ENCODE peak calls at places on chromosome 6, in eight cellular contexts. One of them, this sample, is unnamed.

GRCh38 chr6:10453596-10453995 is 38.7 kb upstream of the TFAP2A start:
- DNase-seq in naive thymus-derived CD4-positive, alpha-beta T cell: no peak
- DNase-seq in cardiac muscle cell: no peak
- DNase-seq in CD8-positive, alpha-beta memory T cell: no peak
- DNase-seq in choroid plexus epithelial cell: no peak
- DNase-seq in hypothalamus: no peak
- DNase-seq in uterus: no peak
- DNase-seq in NCI-H2227 treated with DMSO at 0.1 percent for 48 hours: no peak
- DNase-seq in this sample: no peak

GRCh38 chr6:155417454-155417853 is 38.2 kb downstream of the NOX3 start:
- DNase-seq in CD8-positive, alpha-beta memory T cell: no peak
- DNase-seq in NCI-H2227 treated with DMSO at 0.1 percent for 48 hours: no peak
- DNase-seq in hypothalamus: no peak
- DNase-seq in naive thymus-derived CD4-positive, alpha-beta T cell: no peak
- DNase-seq in uterus: no peak
- DNase-seq in choroid plexus epithelial cell: peak; percentile 31
- DNase-seq in cardiac muscle cell: no peak
- DNase-seq in this sample: no peak

GRCh38 chr6:2440516-2440915 is 195.1 kb upstream of the GMDS start:
- DNase-seq in CD8-positive, alpha-beta memory T cell: no peak
- DNase-seq in choroid plexus epithelial cell: no peak
- DNase-seq in cardiac muscle cell: no peak
- DNase-seq in hypothalamus: no peak
- DNase-seq in NCI-H2227 treated with DMSO at 0.1 percent for 48 hours: no peak
- DNase-seq in naive thymus-derived CD4-positive, alpha-beta T cell: no peak
- DNase-seq in uterus: no peak
- DNase-seq in this sample: no peak

GRCh38 chr6:90284745-90285481 is 11.7 kb downstream of the BACH2 start:
- DNase-seq in CD8-positive, alpha-beta memory T cell: no peak
- DNase-seq in NCI-H2227 treated with DMSO at 0.1 percent for 48 hours: no peak
- DNase-seq in cardiac muscle cell: no peak
- DNase-seq in naive thymus-derived CD4-positive, alpha-beta T cell: no peak
- DNase-seq in choroid plexus epithelial cell: peak; percentile 68
- DNase-seq in uterus: no peak
- DNase-seq in hypothalamus: no peak
- DNase-seq in this sample: peak; percentile 43

GRCh38 chr6:88814909-88815308 is 148.5 kb downstream of the RNGTT start:
- DNase-seq in uterus: no peak
- DNase-seq in hypothalamus: no peak
- DNase-seq in naive thymus-derived CD4-positive, alpha-beta T cell: no peak
- DNase-seq in CD8-positive, alpha-beta memory T cell: no peak
- DNase-seq in NCI-H2227 treated with DMSO at 0.1 percent for 48 hours: no peak
- DNase-seq in choroid plexus epithelial cell: no peak
- DNase-seq in cardiac muscle cell: no peak
- DNase-seq in this sample: no peak

GRCh38 chr6:83038246-83038645 is 27.4 kb downstream of the UBE3D start:
- DNase-seq in hypothalamus: no peak
- DNase-seq in naive thymus-derived CD4-positive, alpha-beta T cell: no peak
- DNase-seq in choroid plexus epithelial cell: no peak
- DNase-seq in NCI-H2227 treated with DMSO at 0.1 percent for 48 hours: no peak
- DNase-seq in uterus: no peak
- DNase-seq in CD8-positive, alpha-beta memory T cell: no peak
- DNase-seq in cardiac muscle cell: no peak
- DNase-seq in this sample: no peak

GRCh38 chr6:151029976-151030375 is 164.5 kb downstream of the MTHFD1L start:
- DNase-seq in CD8-positive, alpha-beta memory T cell: no peak
- DNase-seq in naive thymus-derived CD4-positive, alpha-beta T cell: no peak
- DNase-seq in cardiac muscle cell: no peak
- DNase-seq in uterus: no peak
- DNase-seq in hypothalamus: no peak
- DNase-seq in NCI-H2227 treated with DMSO at 0.1 percent for 48 hours: no peak
- DNase-seq in choroid plexus epithelial cell: no peak
- DNase-seq in this sample: no peak

GRCh38 chr6:158943380-158944032 is 56.5 kb downstream of the RSPH3 start:
- DNase-seq in naive thymus-derived CD4-positive, alpha-beta T cell: no peak
- DNase-seq in CD8-positive, alpha-beta memory T cell: no peak
- DNase-seq in hypothalamus: no peak
- DNase-seq in NCI-H2227 treated with DMSO at 0.1 percent for 48 hours: no peak
- DNase-seq in choroid plexus epithelial cell: no peak
- DNase-seq in uterus: no peak
- DNase-seq in cardiac muscle cell: no peak
- DNase-seq in this sample: no peak

GRCh38 chr6:36759177-36759757 is 61.6 kb downstream of the RAB44 start:
- DNase-seq in CD8-positive, alpha-beta memory T cell: peak; percentile 75
- DNase-seq in choroid plexus epithelial cell: peak; percentile 83
- DNase-seq in naive thymus-derived CD4-positive, alpha-beta T cell: peak; percentile 79
- DNase-seq in hypothalamus: peak; percentile 61
- DNase-seq in cardiac muscle cell: peak; percentile 84
- DNase-seq in uterus: peak; percentile 82
- DNase-seq in NCI-H2227 treated with DMSO at 0.1 percent for 48 hours: peak; percentile 70
- DNase-seq in this sample: peak; percentile 86

GRCh38 chr6:113881473-113881980 is 24.4 kb downstream of the MARCKS start:
- DNase-seq in NCI-H2227 treated with DMSO at 0.1 percent for 48 hours: no peak
- DNase-seq in uterus: no peak
- DNase-seq in choroid plexus epithelial cell: no peak
- DNase-seq in hypothalamus: no peak
- DNase-seq in CD8-positive, alpha-beta memory T cell: no peak
- DNase-seq in cardiac muscle cell: no peak
- DNase-seq in naive thymus-derived CD4-positive, alpha-beta T cell: no peak
- DNase-seq in this sample: no peak

GRCh38 chr6:116667620-116668019 is 946 bp downstream of the ZUP1 start:
- DNase-seq in NCI-H2227 treated with DMSO at 0.1 percent for 48 hours: no peak
- DNase-seq in choroid plexus epithelial cell: no peak
- DNase-seq in uterus: no peak
- DNase-seq in cardiac muscle cell: no peak
- DNase-seq in hypothalamus: no peak
- DNase-seq in CD8-positive, alpha-beta memory T cell: no peak
- DNase-seq in naive thymus-derived CD4-positive, alpha-beta T cell: no peak
- DNase-seq in this sample: peak; percentile 45

GRCh38 chr6:30684386-30685156 is 1.9 kb downstream of the PPP1R18 start:
- DNase-seq in NCI-H2227 treated with DMSO at 0.1 percent for 48 hours: no peak
- DNase-seq in CD8-positive, alpha-beta memory T cell: peak; percentile 37
- DNase-seq in uterus: peak; percentile 45
- DNase-seq in choroid plexus epithelial cell: peak; percentile 46
- DNase-seq in cardiac muscle cell: peak; percentile 57
- DNase-seq in naive thymus-derived CD4-positive, alpha-beta T cell: no peak
- DNase-seq in hypothalamus: peak; percentile 30
- DNase-seq in this sample: no peak

This sample was measured in erythroblast.